ENCODE peak calls at places on chromosome 10, in ten cellular contexts. One of them, this sample, is unnamed.

GRCh38 chr10:47438857-47439474 is 44.9 kb downstream of the ANXA8 start:
- DNase-seq in HCEC 1CT: peak; percentile 48
- DNase-seq in HTR-8/SVneo: peak; percentile 32
- DNase-seq in EL: peak; percentile 61
- DNase-seq in germinal center: no peak
- DNase-seq in lower lobe of right lung: peak; percentile 42
- DNase-seq in stimulated activated CD8-positive, alpha-beta memory T cell treated with anti-CD3 and anti-CD28 coated beads, Interleukin-4, amount 100 ng/mL, for 4 hours: no peak
- DNase-seq in thoracic aorta: no peak
- DNase-seq in AG08396: peak; percentile 74
- DNase-seq in T-helper 9 cell: no peak
- DNase-seq in this sample: peak; percentile 17

GRCh38 chr10:12875100-12875499 is 126.4 kb downstream of the CCDC3 start:
- DNase-seq in HTR-8/SVneo: no peak
- DNase-seq in stimulated activated CD8-positive, alpha-beta memory T cell treated with anti-CD3 and anti-CD28 coated beads, Interleukin-4, amount 100 ng/mL, for 4 hours: no peak
- DNase-seq in germinal center: no peak
- DNase-seq in HCEC 1CT: no peak
- DNase-seq in AG08396: no peak
- DNase-seq in EL: no peak
- DNase-seq in lower lobe of right lung: no peak
- DNase-seq in T-helper 9 cell: no peak
- DNase-seq in thoracic aorta: no peak
- DNase-seq in this sample: no peak

GRCh38 chr10:71232089-71232998 is 20.0 kb downstream of the UNC5B start:
- DNase-seq in EL: no peak
- DNase-seq in lower lobe of right lung: peak; percentile 78
- DNase-seq in HCEC 1CT: no peak
- DNase-seq in thoracic aorta: no peak
- DNase-seq in stimulated activated CD8-positive, alpha-beta memory T cell treated with anti-CD3 and anti-CD28 coated beads, Interleukin-4, amount 100 ng/mL, for 4 hours: no peak
- DNase-seq in AG08396: peak; percentile 41
- DNase-seq in germinal center: no peak
- DNase-seq in HTR-8/SVneo: no peak
- DNase-seq in T-helper 9 cell: no peak
- DNase-seq in this sample: no peak

GRCh38 chr10:106973301-106973700 is 191.2 kb downstream of the SORCS1 start:
- DNase-seq in stimulated activated CD8-positive, alpha-beta memory T cell treated with anti-CD3 and anti-CD28 coated beads, Interleukin-4, amount 100 ng/mL, for 4 hours: no peak
- DNase-seq in lower lobe of right lung: no peak
- DNase-seq in germinal center: no peak
- DNase-seq in AG08396: no peak
- DNase-seq in EL: no peak
- DNase-seq in thoracic aorta: no peak
- DNase-seq in T-helper 9 cell: no peak
- DNase-seq in HTR-8/SVneo: no peak
- DNase-seq in HCEC 1CT: no peak
- DNase-seq in this sample: no peak

GRCh38 chr10:77566228-77566627 is 71.4 kb downstream of the KCNMA1 start:
- DNase-seq in lower lobe of right lung: no peak
- DNase-seq in EL: peak; percentile 31
- DNase-seq in stimulated activated CD8-positive, alpha-beta memory T cell treated with anti-CD3 and anti-CD28 coated beads, Interleukin-4, amount 100 ng/mL, for 4 hours: no peak
- DNase-seq in HTR-8/SVneo: no peak
- DNase-seq in T-helper 9 cell: no peak
- DNase-seq in germinal center: no peak
- DNase-seq in thoracic aorta: no peak
- DNase-seq in AG08396: peak; percentile 29
- DNase-seq in HCEC 1CT: no peak
- DNase-seq in this sample: no peak

GRCh38 chr10:103584216-103585010 is 90.9 kb downstream of the NEURL1 start:
- DNase-seq in EL: no peak
- DNase-seq in HCEC 1CT: no peak
- DNase-seq in germinal center: peak; percentile 82
- DNase-seq in lower lobe of right lung: peak; percentile 59
- DNase-seq in HTR-8/SVneo: no peak
- DNase-seq in stimulated activated CD8-positive, alpha-beta memory T cell treated with anti-CD3 and anti-CD28 coated beads, Interleukin-4, amount 100 ng/mL, for 4 hours: peak; percentile 53
- DNase-seq in T-helper 9 cell: peak; percentile 57
- DNase-seq in AG08396: no peak
- DNase-seq in thoracic aorta: no peak
- DNase-seq in this sample: no peak

GRCh38 chr10:6320320-6321010 is 117.7 kb downstream of the PFKFB3 start:
- DNase-seq in HTR-8/SVneo: no peak
- DNase-seq in HCEC 1CT: no peak
- DNase-seq in thoracic aorta: no peak
- DNase-seq in T-helper 9 cell: no peak
- DNase-seq in stimulated activated CD8-positive, alpha-beta memory T cell treated with anti-CD3 and anti-CD28 coated beads, Interleukin-4, amount 100 ng/mL, for 4 hours: no peak
- DNase-seq in germinal center: peak; percentile 71
- DNase-seq in EL: no peak
- DNase-seq in AG08396: no peak
- DNase-seq in lower lobe of right lung: no peak
- DNase-seq in this sample: no peak

GRCh38 chr10:14560274-14560673 is 214.4 kb downstream of the FAM107B start:
- DNase-seq in stimulated activated CD8-positive, alpha-beta memory T cell treated with anti-CD3 and anti-CD28 coated beads, Interleukin-4, amount 100 ng/mL, for 4 hours: peak; percentile 42
- DNase-seq in HCEC 1CT: peak; percentile 66
- DNase-seq in thoracic aorta: no peak
- DNase-seq in T-helper 9 cell: peak; percentile 50
- DNase-seq in EL: peak; percentile 80
- DNase-seq in AG08396: no peak
- DNase-seq in germinal center: no peak
- DNase-seq in HTR-8/SVneo: peak; percentile 37
- DNase-seq in lower lobe of right lung: peak; percentile 72
- DNase-seq in this sample: no peak

GRCh38 chr10:93397020-93397419 is 85.1 kb downstream of the MYOF start:
- DNase-seq in germinal center: no peak
- DNase-seq in HTR-8/SVneo: no peak
- DNase-seq in thoracic aorta: no peak
- DNase-seq in T-helper 9 cell: no peak
- DNase-seq in EL: no peak
- DNase-seq in stimulated activated CD8-positive, alpha-beta memory T cell treated with anti-CD3 and anti-CD28 coated beads, Interleukin-4, amount 100 ng/mL, for 4 hours: no peak
- DNase-seq in HCEC 1CT: no peak
- DNase-seq in lower lobe of right lung: no peak
- DNase-seq in AG08396: no peak
- DNase-seq in this sample: no peak

GRCh38 chr10:12733271-12733670 is 268.2 kb downstream of the CCDC3 start:
- DNase-seq in EL: no peak
- DNase-seq in thoracic aorta: no peak
- DNase-seq in germinal center: no peak
- DNase-seq in stimulated activated CD8-positive, alpha-beta memory T cell treated with anti-CD3 and anti-CD28 coated beads, Interleukin-4, amount 100 ng/mL, for 4 hours: no peak
- DNase-seq in HTR-8/SVneo: no peak
- DNase-seq in lower lobe of right lung: no peak
- DNase-seq in T-helper 9 cell: no peak
- DNase-seq in HCEC 1CT: no peak
- DNase-seq in AG08396: no peak
- DNase-seq in this sample: no peak

GRCh38 chr10:71212249-71213126 is at the start of gene UNC5B:
- DNase-seq in EL: peak; percentile 85
- DNase-seq in germinal center: peak; percentile 71
- DNase-seq in stimulated activated CD8-positive, alpha-beta memory T cell treated with anti-CD3 and anti-CD28 coated beads, Interleukin-4, amount 100 ng/mL, for 4 hours: peak; percentile 27
- DNase-seq in AG08396: peak; percentile 92
- DNase-seq in lower lobe of right lung: peak; percentile 92
- DNase-seq in T-helper 9 cell: no peak
- DNase-seq in thoracic aorta: peak; percentile 30
- DNase-seq in HTR-8/SVneo: peak; percentile 72
- DNase-seq in HCEC 1CT: peak; percentile 84
- DNase-seq in this sample: peak; percentile 79

GRCh38 chr10:116160271-116160670 is 112.7 kb downstream of the GFRA1 start:
- DNase-seq in AG08396: no peak
- DNase-seq in thoracic aorta: no peak
- DNase-seq in HTR-8/SVneo: peak; percentile 20
- DNase-seq in lower lobe of right lung: no peak
- DNase-seq in stimulated activated CD8-positive, alpha-beta memory T cell treated with anti-CD3 and anti-CD28 coated beads, Interleukin-4, amount 100 ng/mL, for 4 hours: no peak
- DNase-seq in germinal center: no peak
- DNase-seq in T-helper 9 cell: no peak
- DNase-seq in HCEC 1CT: no peak
- DNase-seq in EL: peak; percentile 85
- DNase-seq in this sample: no peak

GRCh38 chr10:4810093-4810492 is 15.9 kb upstream of the AKR1E2 start:
- DNase-seq in lower lobe of right lung: no peak
- DNase-seq in T-helper 9 cell: no peak
- DNase-seq in HTR-8/SVneo: no peak
- DNase-seq in EL: peak; percentile 20
- DNase-seq in stimulated activated CD8-positive, alpha-beta memory T cell treated with anti-CD3 and anti-CD28 coated beads, Interleukin-4, amount 100 ng/mL, for 4 hours: no peak
- DNase-seq in thoracic aorta: no peak
- DNase-seq in AG08396: no peak
- DNase-seq in HCEC 1CT: no peak
- DNase-seq in germinal center: no peak
- DNase-seq in this sample: no peak

GRCh38 chr10:114584419-114584818 is 73.7 kb downstream of the ABLIM1 start:
- DNase-seq in EL: peak; percentile 61
- DNase-seq in AG08396: no peak
- DNase-seq in HTR-8/SVneo: no peak
- DNase-seq in T-helper 9 cell: no peak
- DNase-seq in germinal center: no peak
- DNase-seq in stimulated activated CD8-positive, alpha-beta memory T cell treated with anti-CD3 and anti-CD28 coated beads, Interleukin-4, amount 100 ng/mL, for 4 hours: no peak
- DNase-seq in lower lobe of right lung: no peak
- DNase-seq in thoracic aorta: no peak
- DNase-seq in HCEC 1CT: no peak
- DNase-seq in this sample: no peak

GRCh38 chr10:3906511-3907111 is 121.6 kb upstream of the KLF6 start:
- DNase-seq in thoracic aorta: no peak
- DNase-seq in EL: peak; percentile 59
- DNase-seq in AG08396: peak; percentile 82
- DNase-seq in lower lobe of right lung: no peak
- DNase-seq in stimulated activated CD8-positive, alpha-beta memory T cell treated with anti-CD3 and anti-CD28 coated beads, Interleukin-4, amount 100 ng/mL, for 4 hours: no peak
- DNase-seq in T-helper 9 cell: no peak
- DNase-seq in HCEC 1CT: peak; percentile 77
- DNase-seq in germinal center: no peak
- DNase-seq in HTR-8/SVneo: no peak
- DNase-seq in this sample: no peak

GRCh38 chr10:60828489-60828852 is 50.2 kb downstream of the CDK1 start:
- DNase-seq in EL: peak; percentile 31
- DNase-seq in HTR-8/SVneo: no peak
- DNase-seq in AG08396: no peak
- DNase-seq in T-helper 9 cell: no peak
- DNase-seq in HCEC 1CT: no peak
- DNase-seq in stimulated activated CD8-positive, alpha-beta memory T cell treated with anti-CD3 and anti-CD28 coated beads, Interleukin-4, amount 100 ng/mL, for 4 hours: no peak
- DNase-seq in germinal center: no peak
- DNase-seq in thoracic aorta: no peak
- DNase-seq in lower lobe of right lung: no peak
- DNase-seq in this sample: no peak

GRCh38 chr10:125984346-125984745 is 88.0 kb downstream of the FANK1 start:
- DNase-seq in stimulated activated CD8-positive, alpha-beta memory T cell treated with anti-CD3 and anti-CD28 coated beads, Interleukin-4, amount 100 ng/mL, for 4 hours: no peak
- DNase-seq in germinal center: no peak
- DNase-seq in lower lobe of right lung: no peak
- DNase-seq in thoracic aorta: no peak
- DNase-seq in T-helper 9 cell: no peak
- DNase-seq in HCEC 1CT: no peak
- DNase-seq in EL: no peak
- DNase-seq in HTR-8/SVneo: no peak
- DNase-seq in AG08396: no peak
- DNase-seq in this sample: no peak

GRCh38 chr10:60343254-60343653 is 46.4 kb downstream of the ANK3 start:
- DNase-seq in HCEC 1CT: peak; percentile 36
- DNase-seq in thoracic aorta: no peak
- DNase-seq in EL: peak; percentile 38
- DNase-seq in AG08396: no peak
- DNase-seq in HTR-8/SVneo: no peak
- DNase-seq in lower lobe of right lung: no peak
- DNase-seq in germinal center: no peak
- DNase-seq in T-helper 9 cell: no peak
- DNase-seq in stimulated activated CD8-positive, alpha-beta memory T cell treated with anti-CD3 and anti-CD28 coated beads, Interleukin-4, amount 100 ng/mL, for 4 hours: no peak
- DNase-seq in this sample: no peak

GRCh38 chr10:120485946-120486345 is 28.9 kb downstream of the PLPP4 start:
- DNase-seq in T-helper 9 cell: no peak
- DNase-seq in EL: no peak
- DNase-seq in thoracic aorta: no peak
- DNase-seq in lower lobe of right lung: no peak
- DNase-seq in HCEC 1CT: no peak
- DNase-seq in AG08396: no peak
- DNase-seq in germinal center: no peak
- DNase-seq in stimulated activated CD8-positive, alpha-beta memory T cell treated with anti-CD3 and anti-CD28 coated beads, Interleukin-4, amount 100 ng/mL, for 4 hours: no peak
- DNase-seq in HTR-8/SVneo: no peak
- DNase-seq in this sample: no peak

GRCh38 chr10:18738835-18739234 is 79.6 kb downstream of the ARL5B start:
- DNase-seq in T-helper 9 cell: no peak
- DNase-seq in lower lobe of right lung: no peak
- DNase-seq in EL: peak; percentile 52
- DNase-seq in AG08396: no peak
- DNase-seq in thoracic aorta: no peak
- DNase-seq in HCEC 1CT: peak; percentile 17
- DNase-seq in germinal center: no peak
- DNase-seq in stimulated activated CD8-positive, alpha-beta memory T cell treated with anti-CD3 and anti-CD28 coated beads, Interleukin-4, amount 100 ng/mL, for 4 hours: no peak
- DNase-seq in HTR-8/SVneo: no peak
- DNase-seq in this sample: no peak

GRCh38 chr10:110010076-110011069 is 2.6 kb downstream of the ADD3 start:
- DNase-seq in germinal center: no peak
- DNase-seq in T-helper 9 cell: peak; percentile 28
- DNase-seq in stimulated activated CD8-positive, alpha-beta memory T cell treated with anti-CD3 and anti-CD28 coated beads, Interleukin-4, amount 100 ng/mL, for 4 hours: peak; percentile 11
- DNase-seq in AG08396: no peak
- DNase-seq in EL: no peak
- DNase-seq in HTR-8/SVneo: no peak
- DNase-seq in HCEC 1CT: no peak
- DNase-seq in thoracic aorta: no peak
- DNase-seq in lower lobe of right lung: no peak
- DNase-seq in this sample: no peak

GRCh38 chr10:6088721-6089333 is at the start of gene RBM17:
- DNase-seq in stimulated activated CD8-positive, alpha-beta memory T cell treated with anti-CD3 and anti-CD28 coated beads, Interleukin-4, amount 100 ng/mL, for 4 hours: peak; percentile 95
- DNase-seq in AG08396: peak; percentile 98
- DNase-seq in lower lobe of right lung: peak; percentile 98
- DNase-seq in thoracic aorta: peak; percentile 94
- DNase-seq in germinal center: peak; percentile 93
- DNase-seq in T-helper 9 cell: peak; percentile 94
- DNase-seq in HTR-8/SVneo: peak; percentile 81
- DNase-seq in EL: peak; percentile 94
- DNase-seq in HCEC 1CT: peak; percentile 92
- DNase-seq in this sample: peak; percentile 77

GRCh38 chr10:96495544-96495943 is 18.2 kb downstream of the TLL2 start:
- DNase-seq in EL: no peak
- DNase-seq in HTR-8/SVneo: no peak
- DNase-seq in AG08396: no peak
- DNase-seq in lower lobe of right lung: no peak
- DNase-seq in stimulated activated CD8-positive, alpha-beta memory T cell treated with anti-CD3 and anti-CD28 coated beads, Interleukin-4, amount 100 ng/mL, for 4 hours: no peak
- DNase-seq in T-helper 9 cell: no peak
- DNase-seq in HCEC 1CT: no peak
- DNase-seq in thoracic aorta: no peak
- DNase-seq in germinal center: no peak
- DNase-seq in this sample: no peak

GRCh38 chr10:103843854-103844567 is 11.4 kb downstream of the SH3PXD2A start:
- DNase-seq in HCEC 1CT: no peak
- DNase-seq in stimulated activated CD8-positive, alpha-beta memory T cell treated with anti-CD3 and anti-CD28 coated beads, Interleukin-4, amount 100 ng/mL, for 4 hours: no peak
- DNase-seq in EL: peak; percentile 27
- DNase-seq in AG08396: peak; percentile 65
- DNase-seq in germinal center: no peak
- DNase-seq in T-helper 9 cell: no peak
- DNase-seq in lower lobe of right lung: no peak
- DNase-seq in thoracic aorta: no peak
- DNase-seq in HTR-8/SVneo: no peak
- DNase-seq in this sample: no peak

GRCh38 chr10:75107756-75108683 is 3.4 kb upstream of the SAMD8 start:
- DNase-seq in HCEC 1CT: no peak
- DNase-seq in EL: no peak
- DNase-seq in HTR-8/SVneo: no peak
- DNase-seq in T-helper 9 cell: no peak
- DNase-seq in germinal center: no peak
- DNase-seq in lower lobe of right lung: no peak
- DNase-seq in thoracic aorta: no peak
- DNase-seq in stimulated activated CD8-positive, alpha-beta memory T cell treated with anti-CD3 and anti-CD28 coated beads, Interleukin-4, amount 100 ng/mL, for 4 hours: no peak
- DNase-seq in AG08396: no peak
- DNase-seq in this sample: no peak

GRCh38 chr10:122725768-122726167 is 26.1 kb upstream of the C10orf120 start:
- DNase-seq in germinal center: no peak
- DNase-seq in AG08396: no peak
- DNase-seq in lower lobe of right lung: no peak
- DNase-seq in stimulated activated CD8-positive, alpha-beta memory T cell treated with anti-CD3 and anti-CD28 coated beads, Interleukin-4, amount 100 ng/mL, for 4 hours: no peak
- DNase-seq in thoracic aorta: no peak
- DNase-seq in HCEC 1CT: no peak
- DNase-seq in EL: no peak
- DNase-seq in T-helper 9 cell: no peak
- DNase-seq in HTR-8/SVneo: no peak
- DNase-seq in this sample: no peak

GRCh38 chr10:130498042-130498441 is 361.9 kb downstream of the GLRX3 start:
- DNase-seq in HCEC 1CT: no peak
- DNase-seq in lower lobe of right lung: no peak
- DNase-seq in AG08396: no peak
- DNase-seq in HTR-8/SVneo: no peak
- DNase-seq in EL: no peak
- DNase-seq in thoracic aorta: no peak
- DNase-seq in T-helper 9 cell: no peak
- DNase-seq in germinal center: no peak
- DNase-seq in stimulated activated CD8-positive, alpha-beta memory T cell treated with anti-CD3 and anti-CD28 coated beads, Interleukin-4, amount 100 ng/mL, for 4 hours: no peak
- DNase-seq in this sample: no peak